ENCODE peak calls at places on chromosomes 12 and 14, in nine cellular contexts. V is WTC11; H is type B pancreatic cell; X is CD8-positive, alpha-beta T cell; N is endothelial cell; A is mesothelial cell of epicardium; S is astrocyte of the cerebellum; I is psoas muscle; F is RWPE1. Q is an unnamed sample.
A peak's percentile ranks its signal among the peaks of the same experiment; 100 is the strongest.

GRCh38 chr12:62711626-62712305 is 223.2 kb downstream of the PPM1H start:
- DNase-seq in V (no peak), H (no peak), X (no peak), N (no peak), A (no peak), S (peak; percentile 82), I (no peak), F (no peak), Q (no peak)

GRCh38 chr12:53065975-53066593 is 13.1 kb downstream of the SPRYD3 start:
- DNase-seq in V (peak; percentile 87), H (no peak), X (peak; percentile 82), N (peak; percentile 76), A (peak; percentile 84), S (peak; percentile 66), I (peak; percentile 93), F (peak; percentile 88), Q (peak; percentile 92)

GRCh38 chr12:105696-106095 is 39.1 kb downstream of the IQSEC3 start:
- DNase-seq in V (no peak), H (no peak), X (no peak), N (no peak), A (no peak), S (no peak), I (no peak), F (no peak), Q (no peak)

GRCh38 chr12:115963030-115963480 is 314.4 kb downstream of the MED13L start:
- DNase-seq in V (no peak), H (no peak), X (no peak), N (no peak), A (no peak), S (peak; percentile 9), I (no peak), F (no peak), Q (no peak)

GRCh38 chr12:14961466-14962155 is at the start of gene ARHGDIB:
- DNase-seq in V (no peak), H (no peak), X (peak; percentile 84), N (no peak), A (no peak), S (no peak), I (peak; percentile 64), F (peak; percentile 77), Q (no peak)

GRCh38 chr12:106767954-106768501 is 6.5 kb upstream of the RIC8B start:
- DNase-seq in V (peak; percentile 50), H (no peak), X (no peak), N (no peak), A (no peak), S (peak; percentile 12), I (no peak), F (no peak), Q (no peak)

GRCh38 chr12:45909041-45909713 is 81.2 kb downstream of the SCAF11 start:
- DNase-seq in V (no peak), H (no peak), X (no peak), N (no peak), A (no peak), S (no peak), I (no peak), F (no peak), Q (no peak)

GRCh38 chr12:68037616-68038255 is 48.5 kb downstream of the IFNG-AS1 start:
- DNase-seq in V (no peak), H (no peak), X (no peak), N (no peak), A (no peak), S (no peak), I (no peak), F (no peak), Q (no peak)

GRCh38 chr14:41605550-41606248 is 977 bp upstream of the LRFN5 start:
- DNase-seq in V (peak; percentile 76), H (peak; percentile 69), X (no peak), N (peak; percentile 53), A (peak; percentile 60), S (no peak), I (peak; percentile 25), F (no peak), Q (no peak)

GRCh38 chr12:52082988-52083637 is 3.6 kb downstream of the SMIM41 start:
- DNase-seq in V (peak; percentile 83), H (peak; percentile 78), X (peak; percentile 81), N (peak; percentile 72), A (peak; percentile 75), S (no peak), I (peak; percentile 85), F (peak; percentile 69), Q (no peak)

GRCh38 chr14:34804933-34805332 is 70.2 kb downstream of the BAZ1A start:
- DNase-seq in V (no peak), H (no peak), X (no peak), N (no peak), A (no peak), S (no peak), I (no peak), F (no peak), Q (no peak)

GRCh38 chr14:102212356-102212755 is 72.7 kb downstream of the WDR20 start:
- DNase-seq in V (no peak), H (no peak), X (no peak), N (no peak), A (no peak), S (no peak), I (no peak), F (no peak), Q (no peak)

GRCh38 chr14:102211240-102211639 is 71.5 kb downstream of the WDR20 start:
- DNase-seq in V (no peak), H (no peak), X (no peak), N (no peak), A (no peak), S (no peak), I (no peak), F (no peak), Q (no peak)

GRCh38 chr14:102213984-102214658 is 74.4 kb downstream of the WDR20 start:
- DNase-seq in V (no peak), H (no peak), X (no peak), N (no peak), A (no peak), S (no peak), I (no peak), F (no peak), Q (no peak)

GRCh38 chr14:102213470-102213869 is 73.8 kb downstream of the WDR20 start:
- DNase-seq in V (no peak), H (no peak), X (no peak), N (no peak), A (no peak), S (no peak), I (no peak), F (no peak), Q (no peak)

DNA sequence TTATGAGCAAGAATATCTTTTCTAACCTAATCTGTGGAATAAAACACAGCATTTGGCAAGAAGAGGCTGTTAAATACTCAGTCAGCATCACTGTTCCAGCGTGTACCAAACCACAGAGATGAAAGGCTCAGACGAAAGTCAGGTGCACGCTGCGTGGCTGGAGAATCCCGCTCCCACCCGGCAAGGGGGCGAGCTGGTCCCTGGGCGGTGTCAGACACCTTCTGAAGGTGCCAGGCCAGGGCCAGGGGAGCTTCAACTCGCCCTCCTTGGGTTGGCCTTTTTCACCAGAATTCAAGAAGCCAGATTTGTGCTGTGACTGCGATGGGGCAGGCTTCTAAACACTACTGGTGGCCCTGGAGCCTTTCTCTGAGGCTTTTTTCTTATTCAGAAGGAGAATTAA is 73.1 kb downstream of the WDR20 start:
- DNase-seq in V (no peak), H (no peak), X (no peak), N (no peak), A (no peak), S (no peak), I (no peak), F (no peak), Q (no peak)
- TF ChIP-seq CTCF in V (no peak), H (no peak), X (no peak), N (no peak), A (no peak), S (no peak), I (no peak), F (no peak), Q (no peak)

GRCh38 chr12:112939761-112940357 is 1.6 kb downstream of the OAS3 start:
- DNase-seq in V (no peak), H (no peak), X (peak; percentile 54), N (no peak), A (no peak), S (no peak), I (no peak), F (no peak), Q (peak; percentile 76)

GRCh38 chr12:112936264-112936663 is 2.0 kb upstream of the OAS3 start:
- DNase-seq in V (no peak), H (no peak), X (no peak), N (no peak), A (no peak), S (no peak), I (no peak), F (no peak), Q (peak; percentile 23)

GRCh38 chr12:112936927-112937326 is 1.3 kb upstream of the OAS3 start:
- DNase-seq in V (no peak), H (no peak), X (no peak), N (no peak), A (no peak), S (no peak), I (no peak), F (peak; percentile 86), Q (no peak)

GRCh38 chr12:112938751-112939150 is 477 bp downstream of the OAS3 start:
- DNase-seq in V (no peak), H (no peak), X (no peak), N (no peak), A (no peak), S (no peak), I (no peak), F (no peak), Q (no peak)

GRCh38 chr12:112937741-112938719 is at the start of gene OAS3:
- DNase-seq in V (peak; percentile 41), H (no peak), X (peak; percentile 73), N (peak; percentile 26), A (peak; percentile 48), S (peak; percentile 39), I (peak; percentile 92), F (peak; percentile 66), Q (peak; percentile 85)
- TF ChIP-seq CTCF in V (no peak), H (no peak), X (no peak), N (no peak), A (no peak), S (no peak), I (no peak), F (no peak), Q (no peak)

DNA sequence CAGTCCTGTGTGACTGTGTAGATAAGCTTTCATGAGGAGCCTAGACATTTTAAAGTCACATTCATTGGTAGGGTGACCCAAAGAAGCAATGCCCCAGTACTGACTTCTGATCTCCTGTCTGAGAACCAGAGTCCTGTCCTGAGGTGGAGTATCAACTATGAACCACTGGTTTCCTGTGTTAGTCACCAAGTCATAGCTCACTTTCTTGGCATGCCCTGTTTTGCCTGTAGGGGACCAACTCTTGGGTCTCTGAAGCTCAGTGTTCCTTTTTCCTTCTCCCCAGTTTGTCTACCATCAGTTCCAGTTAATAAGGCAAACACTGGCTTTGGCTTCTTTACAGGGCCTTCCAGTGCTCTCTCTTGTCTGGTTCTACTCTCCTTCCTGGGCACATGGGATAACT is 97.4 kb downstream of the C12orf75 start:
- DNase-seq in V (no peak), H (no peak), X (no peak), N (no peak), A (no peak), S (no peak), I (no peak), F (peak; percentile 42), Q (no peak)
- TF ChIP-seq CTCF in V (no peak), H (peak; percentile 26), X (no peak), N (no peak), A (no peak), S (peak; percentile 17), I (no peak), F (no peak), Q (peak; percentile 17)

DNA sequence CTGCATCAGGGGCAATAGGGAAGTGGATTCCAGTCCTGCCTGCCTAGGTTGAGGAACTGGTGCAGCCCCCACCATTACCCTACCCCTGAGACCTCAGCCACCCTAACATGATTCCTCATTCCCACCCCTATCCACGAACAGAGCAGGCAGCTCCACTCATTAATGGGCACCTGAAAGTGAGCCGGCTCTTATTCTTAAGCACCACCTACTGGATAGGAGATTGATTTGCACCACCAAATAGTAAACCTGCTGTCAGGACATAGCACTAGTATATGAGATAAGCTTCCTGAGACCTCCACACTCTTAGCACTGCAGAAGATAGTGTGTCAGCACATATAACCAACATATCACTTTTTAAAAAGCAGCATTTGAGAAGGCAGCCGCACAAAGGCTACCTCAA is 573.2 kb downstream of the SOX5 start:
- DNase-seq in V (no peak), H (no peak), X (no peak), N (no peak), A (no peak), S (no peak), I (no peak), F (no peak), Q (no peak)
- TF ChIP-seq CTCF in V (no peak), H (no peak), X (no peak), N (no peak), A (no peak), S (no peak), I (no peak), F (no peak), Q (no peak)

Q was measured in osteocyte.